ENCODE peak calls at places on chromosomes 7 and 10, in nine cellular contexts. One of them, this sample, is unnamed.

GRCh38 chr10:86376852-86377796 is 10.5 kb upstream of the GRID1 start:
- DNase-seq in AG09319: no peak
- DNase-seq in effector memory CD4-positive, alpha-beta T cell: peak; percentile 53
- DNase-seq in progenitor cell of endocrine pancreas: peak; percentile 92
- DNase-seq in hepatic stellate cell: peak; percentile 81
- DNase-seq in mesendoderm: peak; percentile 82
- DNase-seq in trophoblast cell: peak; percentile 87
- DNase-seq in T follicular helper cell: peak; percentile 62
- DNase-seq in NCI-H2081: peak; percentile 56
- DNase-seq in this sample: peak; percentile 29

GRCh38 chr7:105388373-105389089 is at the start of gene SRPK2:
- DNase-seq in mesendoderm: peak; percentile 85
- DNase-seq in AG09319: no peak
- DNase-seq in progenitor cell of endocrine pancreas: peak; percentile 81
- DNase-seq in T follicular helper cell: peak; percentile 64
- DNase-seq in NCI-H2081: peak; percentile 75
- DNase-seq in trophoblast cell: peak; percentile 69
- DNase-seq in effector memory CD4-positive, alpha-beta T cell: peak; percentile 56
- DNase-seq in hepatic stellate cell: peak; percentile 88
- DNase-seq in this sample: peak; percentile 47

GRCh38 chr10:34474060-34474376 is 341.1 kb downstream of the PARD3 start:
- DNase-seq in hepatic stellate cell: no peak
- DNase-seq in progenitor cell of endocrine pancreas: no peak
- DNase-seq in mesendoderm: no peak
- DNase-seq in effector memory CD4-positive, alpha-beta T cell: no peak
- DNase-seq in NCI-H2081: no peak
- DNase-seq in trophoblast cell: peak; percentile 96
- DNase-seq in T follicular helper cell: no peak
- DNase-seq in AG09319: no peak
- DNase-seq in this sample: no peak

GRCh38 chr7:30053068-30053467 is 24.9 kb downstream of the PLEKHA8 start:
- DNase-seq in mesendoderm: no peak
- DNase-seq in NCI-H2081: no peak
- DNase-seq in progenitor cell of endocrine pancreas: no peak
- DNase-seq in AG09319: no peak
- DNase-seq in effector memory CD4-positive, alpha-beta T cell: no peak
- DNase-seq in hepatic stellate cell: no peak
- DNase-seq in trophoblast cell: no peak
- DNase-seq in T follicular helper cell: no peak
- DNase-seq in this sample: no peak

GRCh38 chr10:70598857-70599295 is 3.7 kb downstream of the PRF1 start:
- DNase-seq in hepatic stellate cell: no peak
- DNase-seq in mesendoderm: no peak
- DNase-seq in progenitor cell of endocrine pancreas: no peak
- DNase-seq in trophoblast cell: no peak
- DNase-seq in effector memory CD4-positive, alpha-beta T cell: no peak
- DNase-seq in T follicular helper cell: no peak
- DNase-seq in NCI-H2081: no peak
- DNase-seq in AG09319: no peak
- DNase-seq in this sample: no peak

GRCh38 chr10:77073066-77073960 is 564.3 kb downstream of the KCNMA1 start:
- DNase-seq in trophoblast cell: no peak
- DNase-seq in AG09319: peak; percentile 55
- DNase-seq in mesendoderm: no peak
- DNase-seq in T follicular helper cell: no peak
- DNase-seq in NCI-H2081: no peak
- DNase-seq in hepatic stellate cell: no peak
- DNase-seq in effector memory CD4-positive, alpha-beta T cell: no peak
- DNase-seq in progenitor cell of endocrine pancreas: no peak
- DNase-seq in this sample: no peak

GRCh38 chr7:74289660-74290589 is 718 bp downstream of the CLIP2 start:
- DNase-seq in NCI-H2081: peak; percentile 16
- DNase-seq in trophoblast cell: no peak
- DNase-seq in mesendoderm: no peak
- DNase-seq in hepatic stellate cell: peak; percentile 68
- DNase-seq in AG09319: no peak
- DNase-seq in effector memory CD4-positive, alpha-beta T cell: peak; percentile 9
- DNase-seq in T follicular helper cell: no peak
- DNase-seq in progenitor cell of endocrine pancreas: no peak
- DNase-seq in this sample: no peak

GRCh38 chr10:3805227-3805790 is 20.3 kb upstream of the KLF6 start:
- DNase-seq in progenitor cell of endocrine pancreas: no peak
- DNase-seq in NCI-H2081: peak; percentile 3
- DNase-seq in hepatic stellate cell: no peak
- DNase-seq in AG09319: no peak
- DNase-seq in mesendoderm: no peak
- DNase-seq in effector memory CD4-positive, alpha-beta T cell: peak; percentile 51
- DNase-seq in T follicular helper cell: peak; percentile 56
- DNase-seq in trophoblast cell: peak; percentile 90
- DNase-seq in this sample: no peak

GRCh38 chr7:2049782-2050510 is 182.8 kb downstream of the MAD1L1 start:
- DNase-seq in T follicular helper cell: no peak
- DNase-seq in trophoblast cell: no peak
- DNase-seq in NCI-H2081: no peak
- DNase-seq in effector memory CD4-positive, alpha-beta T cell: no peak
- DNase-seq in progenitor cell of endocrine pancreas: no peak
- DNase-seq in AG09319: no peak
- DNase-seq in hepatic stellate cell: no peak
- DNase-seq in mesendoderm: no peak
- DNase-seq in this sample: no peak

GRCh38 chr10:99814143-99814542 is 31.7 kb downstream of the ABCC2 start:
- DNase-seq in T follicular helper cell: no peak
- DNase-seq in trophoblast cell: no peak
- DNase-seq in NCI-H2081: no peak
- DNase-seq in AG09319: no peak
- DNase-seq in effector memory CD4-positive, alpha-beta T cell: no peak
- DNase-seq in mesendoderm: no peak
- DNase-seq in hepatic stellate cell: no peak
- DNase-seq in progenitor cell of endocrine pancreas: no peak
- DNase-seq in this sample: no peak

GRCh38 chr7:120838281-120838682 is 19.7 kb downstream of the TSPAN12 start:
- DNase-seq in progenitor cell of endocrine pancreas: no peak
- DNase-seq in effector memory CD4-positive, alpha-beta T cell: no peak
- DNase-seq in NCI-H2081: no peak
- DNase-seq in T follicular helper cell: no peak
- DNase-seq in trophoblast cell: no peak
- DNase-seq in mesendoderm: no peak
- DNase-seq in AG09319: no peak
- DNase-seq in hepatic stellate cell: no peak
- DNase-seq in this sample: no peak

GRCh38 chr7:157691521-157692155 is 354.8 kb downstream of the DNAJB6 start:
- DNase-seq in AG09319: no peak
- DNase-seq in progenitor cell of endocrine pancreas: no peak
- DNase-seq in trophoblast cell: no peak
- DNase-seq in T follicular helper cell: no peak
- DNase-seq in mesendoderm: no peak
- DNase-seq in NCI-H2081: no peak
- DNase-seq in effector memory CD4-positive, alpha-beta T cell: no peak
- DNase-seq in hepatic stellate cell: no peak
- DNase-seq in this sample: no peak

GRCh38 chr10:110764793-110765512 is 106.8 kb upstream of the PDCD4 start:
- DNase-seq in hepatic stellate cell: no peak
- DNase-seq in T follicular helper cell: no peak
- DNase-seq in NCI-H2081: no peak
- DNase-seq in progenitor cell of endocrine pancreas: no peak
- DNase-seq in mesendoderm: no peak
- DNase-seq in AG09319: no peak
- DNase-seq in trophoblast cell: peak; percentile 7
- DNase-seq in effector memory CD4-positive, alpha-beta T cell: no peak
- DNase-seq in this sample: no peak

GRCh38 chr10:115129752-115130151 is 36.6 kb downstream of the ATRNL1 start:
- DNase-seq in hepatic stellate cell: peak; percentile 1
- DNase-seq in effector memory CD4-positive, alpha-beta T cell: no peak
- DNase-seq in mesendoderm: peak; percentile 34
- DNase-seq in T follicular helper cell: no peak
- DNase-seq in AG09319: no peak
- DNase-seq in trophoblast cell: peak; percentile 73
- DNase-seq in NCI-H2081: peak; percentile 5
- DNase-seq in progenitor cell of endocrine pancreas: no peak
- DNase-seq in this sample: peak; percentile 23

GRCh38 chr7:42071372-42072261 is 165.4 kb downstream of the GLI3 start:
- DNase-seq in NCI-H2081: no peak
- DNase-seq in AG09319: peak; percentile 4
- DNase-seq in trophoblast cell: no peak
- DNase-seq in T follicular helper cell: no peak
- DNase-seq in effector memory CD4-positive, alpha-beta T cell: no peak
- DNase-seq in progenitor cell of endocrine pancreas: no peak
- DNase-seq in mesendoderm: peak; percentile 27
- DNase-seq in hepatic stellate cell: no peak
- DNase-seq in this sample: no peak

GRCh38 chr10:26391701-26392695 is 46.1 kb upstream of the APBB1IP start:
- DNase-seq in effector memory CD4-positive, alpha-beta T cell: no peak
- DNase-seq in hepatic stellate cell: no peak
- DNase-seq in AG09319: no peak
- DNase-seq in progenitor cell of endocrine pancreas: peak; percentile 9
- DNase-seq in T follicular helper cell: no peak
- DNase-seq in mesendoderm: peak; percentile 21
- DNase-seq in trophoblast cell: peak; percentile 44
- DNase-seq in NCI-H2081: no peak
- DNase-seq in this sample: no peak

GRCh38 chr10:125296598-125296997 is 136.2 kb upstream of the CTBP2 start:
- DNase-seq in T follicular helper cell: no peak
- DNase-seq in NCI-H2081: no peak
- DNase-seq in trophoblast cell: no peak
- DNase-seq in progenitor cell of endocrine pancreas: no peak
- DNase-seq in AG09319: no peak
- DNase-seq in hepatic stellate cell: no peak
- DNase-seq in effector memory CD4-positive, alpha-beta T cell: no peak
- DNase-seq in mesendoderm: no peak
- DNase-seq in this sample: no peak

GRCh38 chr10:6023661-6024333 is 38.4 kb downstream of the IL2RA start:
- DNase-seq in hepatic stellate cell: no peak
- DNase-seq in T follicular helper cell: no peak
- DNase-seq in mesendoderm: no peak
- DNase-seq in effector memory CD4-positive, alpha-beta T cell: no peak
- DNase-seq in AG09319: no peak
- DNase-seq in trophoblast cell: peak; percentile 66
- DNase-seq in progenitor cell of endocrine pancreas: no peak
- DNase-seq in NCI-H2081: no peak
- DNase-seq in this sample: no peak

GRCh38 chr7:117019786-117020604 is 66.7 kb downstream of the ST7 start:
- DNase-seq in progenitor cell of endocrine pancreas: peak; percentile 35
- DNase-seq in NCI-H2081: peak; percentile 98
- DNase-seq in effector memory CD4-positive, alpha-beta T cell: no peak
- DNase-seq in AG09319: peak; percentile 52
- DNase-seq in hepatic stellate cell: peak; percentile 27
- DNase-seq in T follicular helper cell: no peak
- DNase-seq in mesendoderm: peak; percentile 74
- DNase-seq in trophoblast cell: peak; percentile 68
- DNase-seq in this sample: peak; percentile 87

GRCh38 chr7:79979437-79979836 is 155.2 kb upstream of the GNAI1 start:
- DNase-seq in progenitor cell of endocrine pancreas: no peak
- DNase-seq in T follicular helper cell: no peak
- DNase-seq in AG09319: peak; percentile 52
- DNase-seq in trophoblast cell: no peak
- DNase-seq in mesendoderm: no peak
- DNase-seq in hepatic stellate cell: peak; percentile 8
- DNase-seq in effector memory CD4-positive, alpha-beta T cell: no peak
- DNase-seq in NCI-H2081: no peak
- DNase-seq in this sample: no peak

GRCh38 chr7:100166317-100166940 is 2.0 kb downstream of the GAL3ST4 start:
- DNase-seq in progenitor cell of endocrine pancreas: no peak
- DNase-seq in effector memory CD4-positive, alpha-beta T cell: no peak
- DNase-seq in mesendoderm: no peak
- DNase-seq in T follicular helper cell: no peak
- DNase-seq in AG09319: no peak
- DNase-seq in hepatic stellate cell: no peak
- DNase-seq in NCI-H2081: no peak
- DNase-seq in trophoblast cell: no peak
- DNase-seq in this sample: no peak

GRCh38 chr7:25638042-25638441 is 409.8 kb upstream of the NPVF start:
- DNase-seq in NCI-H2081: no peak
- DNase-seq in mesendoderm: no peak
- DNase-seq in trophoblast cell: no peak
- DNase-seq in hepatic stellate cell: no peak
- DNase-seq in effector memory CD4-positive, alpha-beta T cell: no peak
- DNase-seq in T follicular helper cell: no peak
- DNase-seq in AG09319: no peak
- DNase-seq in progenitor cell of endocrine pancreas: no peak
- DNase-seq in this sample: no peak

GRCh38 chr7:40709077-40709964 is 574.5 kb downstream of the SUGCT start:
- DNase-seq in progenitor cell of endocrine pancreas: no peak
- DNase-seq in AG09319: no peak
- DNase-seq in mesendoderm: no peak
- DNase-seq in effector memory CD4-positive, alpha-beta T cell: no peak
- DNase-seq in T follicular helper cell: no peak
- DNase-seq in NCI-H2081: no peak
- DNase-seq in trophoblast cell: peak; percentile 10
- DNase-seq in hepatic stellate cell: no peak
- DNase-seq in this sample: no peak

GRCh38 chr10:43931308-43931930 is 282.7 kb upstream of the ZNF32 start:
- DNase-seq in NCI-H2081: no peak
- DNase-seq in effector memory CD4-positive, alpha-beta T cell: no peak
- DNase-seq in trophoblast cell: peak; percentile 69
- DNase-seq in mesendoderm: no peak
- DNase-seq in AG09319: peak; percentile 28
- DNase-seq in T follicular helper cell: no peak
- DNase-seq in progenitor cell of endocrine pancreas: no peak
- DNase-seq in hepatic stellate cell: peak; percentile 72
- DNase-seq in this sample: no peak

GRCh38 chr7:128029405-128029995 is 1.7 kb downstream of the LRRC4 start:
- DNase-seq in NCI-H2081: no peak
- DNase-seq in progenitor cell of endocrine pancreas: no peak
- DNase-seq in T follicular helper cell: no peak
- DNase-seq in AG09319: no peak
- DNase-seq in hepatic stellate cell: no peak
- DNase-seq in mesendoderm: no peak
- DNase-seq in trophoblast cell: no peak
- DNase-seq in effector memory CD4-positive, alpha-beta T cell: no peak
- DNase-seq in this sample: no peak

GRCh38 chr7:1965579-1966294 is 267.0 kb downstream of the MAD1L1 start:
- DNase-seq in NCI-H2081: no peak
- DNase-seq in mesendoderm: no peak
- DNase-seq in effector memory CD4-positive, alpha-beta T cell: no peak
- DNase-seq in trophoblast cell: no peak
- DNase-seq in AG09319: no peak
- DNase-seq in progenitor cell of endocrine pancreas: no peak
- DNase-seq in T follicular helper cell: no peak
- DNase-seq in hepatic stellate cell: no peak
- DNase-seq in this sample: no peak

GRCh38 chr7:138092486-138093028 is 16.3 kb downstream of the AKR1D1 start:
- DNase-seq in mesendoderm: no peak
- DNase-seq in trophoblast cell: no peak
- DNase-seq in T follicular helper cell: no peak
- DNase-seq in AG09319: no peak
- DNase-seq in hepatic stellate cell: no peak
- DNase-seq in NCI-H2081: peak; percentile 70
- DNase-seq in progenitor cell of endocrine pancreas: no peak
- DNase-seq in effector memory CD4-positive, alpha-beta T cell: no peak
- DNase-seq in this sample: no peak

GRCh38 chr7:138008588-138009349 is 6.9 kb upstream of the CREB3L2 start:
- DNase-seq in T follicular helper cell: no peak
- DNase-seq in hepatic stellate cell: peak; percentile 35
- DNase-seq in effector memory CD4-positive, alpha-beta T cell: no peak
- DNase-seq in mesendoderm: peak; percentile 86
- DNase-seq in AG09319: no peak
- DNase-seq in trophoblast cell: peak; percentile 91
- DNase-seq in NCI-H2081: peak; percentile 68
- DNase-seq in progenitor cell of endocrine pancreas: no peak
- DNase-seq in this sample: peak; percentile 8

GRCh38 chr7:154789404-154789803 is 213.5 kb downstream of the PAXIP1 start:
- DNase-seq in NCI-H2081: no peak
- DNase-seq in hepatic stellate cell: no peak
- DNase-seq in effector memory CD4-positive, alpha-beta T cell: no peak
- DNase-seq in progenitor cell of endocrine pancreas: no peak
- DNase-seq in mesendoderm: peak; percentile 44
- DNase-seq in T follicular helper cell: no peak
- DNase-seq in AG09319: no peak
- DNase-seq in trophoblast cell: peak; percentile 36
- DNase-seq in this sample: no peak

GRCh38 chr7:28037220-28038010 is 143.2 kb downstream of the JAZF1 start:
- DNase-seq in hepatic stellate cell: peak; percentile 35
- DNase-seq in trophoblast cell: peak; percentile 92
- DNase-seq in effector memory CD4-positive, alpha-beta T cell: no peak
- DNase-seq in progenitor cell of endocrine pancreas: no peak
- DNase-seq in T follicular helper cell: no peak
- DNase-seq in AG09319: peak; percentile 81
- DNase-seq in NCI-H2081: no peak
- DNase-seq in mesendoderm: peak; percentile 49
- DNase-seq in this sample: no peak

GRCh38 chr10:57968328-57969016 is 299.2 kb downstream of the IPMK start:
- DNase-seq in progenitor cell of endocrine pancreas: no peak
- DNase-seq in hepatic stellate cell: no peak
- DNase-seq in effector memory CD4-positive, alpha-beta T cell: no peak
- DNase-seq in trophoblast cell: peak; percentile 62
- DNase-seq in NCI-H2081: no peak
- DNase-seq in T follicular helper cell: no peak
- DNase-seq in mesendoderm: no peak
- DNase-seq in AG09319: no peak
- DNase-seq in this sample: no peak

This sample was measured in DMS153.